ENCODE peak calls at places on chromosomes 3 and 15, in six cellular contexts. K, R, H, Z, W and O are unnamed samples.

GRCh38 chr3:71681224-71681668 is 44.0 kb downstream of the EIF4E3 start:
- DNase-seq in K (no peak), R (no peak), H (peak; percentile 50), Z (peak; percentile 6), W (peak; percentile 55), O (no peak)

GRCh38 chr15:42159381-42160015 is 3.1 kb upstream of the PLA2G4F start:
- DNase-seq in K (no peak), R (no peak), H (no peak), Z (no peak), W (no peak), O (no peak)

GRCh38 chr15:48360841-48361240 is 29.6 kb downstream of the DUT start:
- DNase-seq in K (no peak), R (no peak), H (no peak), Z (no peak), W (no peak), O (no peak)

GRCh38 chr3:154225536-154225935 is 98.8 kb downstream of the DHX36 start:
- DNase-seq in K (no peak), R (no peak), H (no peak), Z (no peak), W (no peak), O (no peak)

GRCh38 chr3:152469238-152470025 is 200.7 kb downstream of the MBNL1 start:
- DNase-seq in K (no peak), R (no peak), H (no peak), Z (no peak), W (no peak), O (no peak)

GRCh38 chr3:136266468-136266867 is 16.3 kb downstream of the PCCB start:
- DNase-seq in K (peak; percentile 3), R (no peak), H (peak; percentile 39), Z (no peak), W (no peak), O (no peak)

GRCh38 chr15:65303687-65304392 is 637 bp upstream of the RNU5B-1 start:
- DNase-seq in K (peak; percentile 32), R (no peak), H (no peak), Z (no peak), W (no peak), O (peak; percentile 42)

GRCh38 chr3:46400846-46401245 is 6.0 kb downstream of the CCR5AS start:
- DNase-seq in K (no peak), R (no peak), H (no peak), Z (no peak), W (no peak), O (no peak)

GRCh38 chr3:72485649-72486048 is 362.6 kb downstream of the SHQ1 start:
- DNase-seq in K (no peak), R (no peak), H (no peak), Z (no peak), W (no peak), O (no peak)

GRCh38 chr3:159273608-159274007 is 471.8 kb downstream of the MFSD1 start:
- DNase-seq in K (no peak), R (no peak), H (no peak), Z (no peak), W (no peak), O (no peak)

GRCh38 chr3:32596926-32597369 is 26.3 kb upstream of the DYNC1LI1 start:
- DNase-seq in K (no peak), R (no peak), H (no peak), Z (no peak), W (no peak), O (no peak)

GRCh38 chr3:102206506-102207145 is 228.2 kb upstream of the ZPLD1 start:
- DNase-seq in K (no peak), R (no peak), H (no peak), Z (no peak), W (peak; percentile 75), O (no peak)